ENCODE peak calls at places on chromosomes 2 and 18, in ten cellular contexts. One of them, this sample, is unnamed.

GRCh38 chr18:907171-907879 is 2.7 kb downstream of the ADCYAP1 start:
- DNase-seq in stimulated activated CD4-positive, alpha-beta T cell treated with anti-CD3 and anti-CD28 coated beads, Interleukin-4, amount 100 ng/mL, for 4 hours: no peak
- DNase-seq in NCI-H748 treated with DMSO at 0.1 percent for 48 hours: peak
- DNase-seq in transverse colon: no peak
- DNase-seq in NCI-H1092 treated with DMSO at 0.1 percent for 48 hours: peak
- DNase-seq in AG09319: no peak
- DNase-seq in AG09309: no peak
- DNase-seq in NCI-H510A treated with DMSO at 0.1 percent for 48 hours: peak
- DNase-seq in EL: no peak
- DNase-seq in nucleus accumbens: no peak
- DNase-seq in this sample: peak

GRCh38 chr2:43810427-43810826 is 28.2 kb downstream of the ABCG5 start:
- DNase-seq in stimulated activated CD4-positive, alpha-beta T cell treated with anti-CD3 and anti-CD28 coated beads, Interleukin-4, amount 100 ng/mL, for 4 hours: no peak
- DNase-seq in NCI-H748 treated with DMSO at 0.1 percent for 48 hours: no peak
- DNase-seq in transverse colon: no peak
- DNase-seq in NCI-H1092 treated with DMSO at 0.1 percent for 48 hours: no peak
- DNase-seq in AG09319: no peak
- DNase-seq in AG09309: no peak
- DNase-seq in NCI-H510A treated with DMSO at 0.1 percent for 48 hours: no peak
- DNase-seq in EL: no peak
- DNase-seq in nucleus accumbens: no peak
- DNase-seq in this sample: no peak

GRCh38 chr18:46546111-46546640 is 110.8 kb downstream of the LOXHD1 start:
- DNase-seq in stimulated activated CD4-positive, alpha-beta T cell treated with anti-CD3 and anti-CD28 coated beads, Interleukin-4, amount 100 ng/mL, for 4 hours: no peak
- DNase-seq in NCI-H748 treated with DMSO at 0.1 percent for 48 hours: no peak
- DNase-seq in transverse colon: no peak
- DNase-seq in NCI-H1092 treated with DMSO at 0.1 percent for 48 hours: no peak
- DNase-seq in AG09319: no peak
- DNase-seq in AG09309: no peak
- DNase-seq in NCI-H510A treated with DMSO at 0.1 percent for 48 hours: no peak
- DNase-seq in EL: peak
- DNase-seq in nucleus accumbens: no peak
- DNase-seq in this sample: no peak

GRCh38 chr2:188475945-188476344 is 184.3 kb downstream of the GULP1 start:
- DNase-seq in stimulated activated CD4-positive, alpha-beta T cell treated with anti-CD3 and anti-CD28 coated beads, Interleukin-4, amount 100 ng/mL, for 4 hours: no peak
- DNase-seq in NCI-H748 treated with DMSO at 0.1 percent for 48 hours: no peak
- DNase-seq in transverse colon: no peak
- DNase-seq in NCI-H1092 treated with DMSO at 0.1 percent for 48 hours: no peak
- DNase-seq in AG09319: peak
- DNase-seq in AG09309: no peak
- DNase-seq in NCI-H510A treated with DMSO at 0.1 percent for 48 hours: peak
- DNase-seq in EL: peak
- DNase-seq in nucleus accumbens: no peak
- DNase-seq in this sample: no peak

GRCh38 chr2:128249555-128249954 is 69.1 kb downstream of the HS6ST1 start:
- DNase-seq in stimulated activated CD4-positive, alpha-beta T cell treated with anti-CD3 and anti-CD28 coated beads, Interleukin-4, amount 100 ng/mL, for 4 hours: no peak
- DNase-seq in NCI-H748 treated with DMSO at 0.1 percent for 48 hours: no peak
- DNase-seq in transverse colon: no peak
- DNase-seq in NCI-H1092 treated with DMSO at 0.1 percent for 48 hours: no peak
- DNase-seq in AG09319: no peak
- DNase-seq in AG09309: no peak
- DNase-seq in NCI-H510A treated with DMSO at 0.1 percent for 48 hours: no peak
- DNase-seq in EL: no peak
- DNase-seq in nucleus accumbens: no peak
- DNase-seq in this sample: no peak

GRCh38 chr2:11945139-11946126 is 199.0 kb downstream of the LPIN1 start:
- DNase-seq in stimulated activated CD4-positive, alpha-beta T cell treated with anti-CD3 and anti-CD28 coated beads, Interleukin-4, amount 100 ng/mL, for 4 hours: no peak
- DNase-seq in NCI-H748 treated with DMSO at 0.1 percent for 48 hours: no peak
- DNase-seq in transverse colon: no peak
- DNase-seq in NCI-H1092 treated with DMSO at 0.1 percent for 48 hours: no peak
- DNase-seq in AG09319: no peak
- DNase-seq in AG09309: no peak
- DNase-seq in NCI-H510A treated with DMSO at 0.1 percent for 48 hours: no peak
- DNase-seq in EL: peak
- DNase-seq in nucleus accumbens: no peak
- DNase-seq in this sample: peak

GRCh38 chr2:25545899-25546298 is 127.5 kb downstream of the DTNB start:
- DNase-seq in stimulated activated CD4-positive, alpha-beta T cell treated with anti-CD3 and anti-CD28 coated beads, Interleukin-4, amount 100 ng/mL, for 4 hours: no peak
- DNase-seq in NCI-H748 treated with DMSO at 0.1 percent for 48 hours: no peak
- DNase-seq in transverse colon: no peak
- DNase-seq in NCI-H1092 treated with DMSO at 0.1 percent for 48 hours: no peak
- DNase-seq in AG09319: no peak
- DNase-seq in AG09309: no peak
- DNase-seq in NCI-H510A treated with DMSO at 0.1 percent for 48 hours: no peak
- DNase-seq in EL: no peak
- DNase-seq in nucleus accumbens: no peak
- DNase-seq in this sample: no peak

GRCh38 chr2:236179653-236180500 is 11.7 kb upstream of the GBX2 start:
- DNase-seq in stimulated activated CD4-positive, alpha-beta T cell treated with anti-CD3 and anti-CD28 coated beads, Interleukin-4, amount 100 ng/mL, for 4 hours: no peak
- DNase-seq in NCI-H748 treated with DMSO at 0.1 percent for 48 hours: no peak
- DNase-seq in transverse colon: no peak
- DNase-seq in NCI-H1092 treated with DMSO at 0.1 percent for 48 hours: no peak
- DNase-seq in AG09319: no peak
- DNase-seq in AG09309: no peak
- DNase-seq in NCI-H510A treated with DMSO at 0.1 percent for 48 hours: no peak
- DNase-seq in EL: peak
- DNase-seq in nucleus accumbens: no peak
- DNase-seq in this sample: no peak

GRCh38 chr2:175829741-175830140 is 172.3 kb downstream of the LNPK start:
- DNase-seq in stimulated activated CD4-positive, alpha-beta T cell treated with anti-CD3 and anti-CD28 coated beads, Interleukin-4, amount 100 ng/mL, for 4 hours: no peak
- DNase-seq in NCI-H748 treated with DMSO at 0.1 percent for 48 hours: no peak
- DNase-seq in transverse colon: no peak
- DNase-seq in NCI-H1092 treated with DMSO at 0.1 percent for 48 hours: no peak
- DNase-seq in AG09319: no peak
- DNase-seq in AG09309: no peak
- DNase-seq in NCI-H510A treated with DMSO at 0.1 percent for 48 hours: no peak
- DNase-seq in EL: no peak
- DNase-seq in nucleus accumbens: no peak
- DNase-seq in this sample: no peak

GRCh38 chr2:9982891-9983290 is 31.4 kb downstream of the GRHL1 start:
- DNase-seq in stimulated activated CD4-positive, alpha-beta T cell treated with anti-CD3 and anti-CD28 coated beads, Interleukin-4, amount 100 ng/mL, for 4 hours: no peak
- DNase-seq in NCI-H748 treated with DMSO at 0.1 percent for 48 hours: no peak
- DNase-seq in transverse colon: no peak
- DNase-seq in NCI-H1092 treated with DMSO at 0.1 percent for 48 hours: no peak
- DNase-seq in AG09319: no peak
- DNase-seq in AG09309: no peak
- DNase-seq in NCI-H510A treated with DMSO at 0.1 percent for 48 hours: no peak
- DNase-seq in EL: no peak
- DNase-seq in nucleus accumbens: no peak
- DNase-seq in this sample: no peak

GRCh38 chr2:217980036-217980435 is 22.8 kb downstream of the TNS1 start:
- DNase-seq in stimulated activated CD4-positive, alpha-beta T cell treated with anti-CD3 and anti-CD28 coated beads, Interleukin-4, amount 100 ng/mL, for 4 hours: no peak
- DNase-seq in NCI-H748 treated with DMSO at 0.1 percent for 48 hours: no peak
- DNase-seq in transverse colon: peak
- DNase-seq in NCI-H1092 treated with DMSO at 0.1 percent for 48 hours: no peak
- DNase-seq in AG09319: no peak
- DNase-seq in AG09309: no peak
- DNase-seq in NCI-H510A treated with DMSO at 0.1 percent for 48 hours: no peak
- DNase-seq in EL: peak
- DNase-seq in nucleus accumbens: no peak
- DNase-seq in this sample: no peak

GRCh38 chr2:70094978-70095832 is 7.9 kb downstream of the PCBP1 start:
- DNase-seq in stimulated activated CD4-positive, alpha-beta T cell treated with anti-CD3 and anti-CD28 coated beads, Interleukin-4, amount 100 ng/mL, for 4 hours: no peak
- DNase-seq in NCI-H748 treated with DMSO at 0.1 percent for 48 hours: no peak
- DNase-seq in transverse colon: peak
- DNase-seq in NCI-H1092 treated with DMSO at 0.1 percent for 48 hours: no peak
- DNase-seq in AG09319: no peak
- DNase-seq in AG09309: no peak
- DNase-seq in NCI-H510A treated with DMSO at 0.1 percent for 48 hours: no peak
- DNase-seq in EL: peak
- DNase-seq in nucleus accumbens: peak
- DNase-seq in this sample: peak

This sample was measured in T-helper 2 cell treated with Interferon-gamma antibody and Interleukin-4, amounts not matched to agents 5 μg/mL and 100 μg/mL, for 36 hours.